ENCODE peak calls at places on chromosome 6, in four cellular contexts. U is CD4-positive, alpha-beta memory T cell; T is endodermal cell; W is lower lobe of right lung. B is an unnamed sample.
A peak's percentile ranks its signal among the peaks of the same experiment; 100 is the strongest.

GRCh38 chr6:65259080-65259479 is 447.9 kb downstream of the EYS start:
- DNase-seq in U (no peak), T (no peak), W (no peak), B (peak; percentile 69)

GRCh38 chr6:118678866-118679265 is 27.5 kb upstream of the CEP85L start:
- DNase-seq in U (no peak), W (no peak), T (no peak), B (peak; percentile 68)

GRCh38 chr6:164097557-164098398 is 683.3 kb downstream of the QKI start:
- DNase-seq in U (no peak), W (no peak), T (peak; percentile 71), B (peak; percentile 78)

GRCh38 chr6:160253714-160254113 is 4.9 kb downstream of the SLC22A2 start:
- DNase-seq in U (no peak), W (no peak), T (no peak), B (no peak)

GRCh38 chr6:48186746-48187145 is 75.7 kb upstream of the PTCHD4 start:
- DNase-seq in U (no peak), T (no peak), W (no peak), B (no peak)

GRCh38 chr6:145705561-145705960 is 29.8 kb downstream of the EPM2A start:
- DNase-seq in T (no peak), U (no peak), W (no peak), B (peak; percentile 39)

GRCh38 chr6:148997863-148998262 is 251.0 kb downstream of the UST start:
- DNase-seq in U (no peak), T (no peak), W (no peak), B (peak; percentile 81)

GRCh38 chr6:149233056-149233715 is 84.3 kb upstream of the TAB2 start:
- DNase-seq in U (peak; percentile 74), W (no peak), T (peak; percentile 69), B (peak; percentile 97)

GRCh38 chr6:140485740-140486467 is 1111.5 kb upstream of the CITED2 start:
- DNase-seq in W (peak; percentile 66), T (no peak), U (no peak), B (peak; percentile 92)

GRCh38 chr6:41705996-41706835 is 29.2 kb downstream of the TFEB start:
- DNase-seq in U (peak; percentile 31), T (peak; percentile 92), W (peak; percentile 86), B (peak; percentile 65)

GRCh38 chr6:12324741-12325140 is 34.6 kb downstream of the EDN1 start:
- DNase-seq in T (peak; percentile 78), W (no peak), U (no peak), B (no peak)

GRCh38 chr6:145829950-145830349 is 15.4 kb upstream of the FBXO30 start:
- DNase-seq in T (no peak), U (no peak), W (no peak), B (no peak)

GRCh38 chr6:5818959-5819358 is 187.8 kb downstream of the NRN1 start:
- DNase-seq in W (no peak), T (no peak), U (no peak), B (no peak)

GRCh38 chr6:30169658-30170614 is 6.6 kb downstream of the TRIM15 start:
- DNase-seq in U (peak; percentile 34), W (no peak), T (no peak), B (peak; percentile 53)

GRCh38 chr6:121430514-121431460 is 4.7 kb upstream of the GJA1 start:
- DNase-seq in U (no peak), T (no peak), W (no peak), B (peak; percentile 68)

GRCh38 chr6:74657033-74657432 is 548.8 kb downstream of the COL12A1 start:
- DNase-seq in U (no peak), W (no peak), T (no peak), B (peak; percentile 14)

GRCh38 chr6:6328451-6328850 is 8.0 kb upstream of the F13A1 start:
- DNase-seq in U (no peak), T (no peak), W (no peak), B (no peak)

GRCh38 chr6:119351005-119351394 is 1.4 kb upstream of the MAN1A1 start:
- DNase-seq in T (no peak), U (no peak), W (no peak), B (peak; percentile 74)

GRCh38 chr6:36340671-36341454 is 4.2 kb upstream of the BNIP5 start:
- DNase-seq in U (peak; percentile 59), W (peak; percentile 86), T (peak; percentile 91), B (peak; percentile 58)

GRCh38 chr6:35089935-35090505 is 51.1 kb downstream of the TCP11 start:
- DNase-seq in U (no peak), T (no peak), W (no peak), B (peak; percentile 91)

GRCh38 chr6:11008821-11009220 is 35.3 kb downstream of the ELOVL2 start:
- DNase-seq in W (no peak), T (no peak), U (no peak), B (peak; percentile 39)

GRCh38 chr6:25331085-25331685 is 52.0 kb downstream of the CARMIL1 start:
- DNase-seq in T (no peak), U (no peak), W (no peak), B (no peak)

GRCh38 chr6:80767808-80768207 is 661.3 kb downstream of the BCKDHB start:
- DNase-seq in T (no peak), W (no peak), U (no peak), B (peak; percentile 84)

GRCh38 chr6:140441256-140441655 is 1066.8 kb upstream of the CITED2 start:
- DNase-seq in W (peak; percentile 46), T (peak; percentile 85), U (no peak), B (peak; percentile 55)

GRCh38 chr6:257774-258173 is 34.5 kb upstream of the DUSP22 start:
- DNase-seq in T (no peak), U (no peak), W (no peak), B (no peak)

GRCh38 chr6:38638941-38639497 is 710 bp downstream of the BTBD9 start:
- DNase-seq in W (no peak), T (no peak), U (peak; percentile 80), B (peak; percentile 41)

GRCh38 chr6:93293399-93294271 is 125.7 kb downstream of the EPHA7 start:
- DNase-seq in T (no peak), U (no peak), W (no peak), B (no peak)

GRCh38 chr6:71979911-71980310 is 93.6 kb downstream of the RIMS1 start:
- DNase-seq in U (no peak), W (no peak), T (no peak), B (no peak)

GRCh38 chr6:105680131-105680530 is 277.2 kb upstream of the PREP start:
- DNase-seq in T (no peak), U (no peak), W (no peak), B (no peak)

GRCh38 chr6:167351656-167352354 is 26.9 kb downstream of the TTLL2 start:
- DNase-seq in W (no peak), T (no peak), U (no peak), B (no peak)

GRCh38 chr6:36241728-36242127 is 28.1 kb upstream of the PNPLA1 start:
- DNase-seq in T (peak; percentile 34), U (no peak), W (no peak), B (no peak)

GRCh38 chr6:116221067-116221466 is 32.8 kb downstream of the TSPYL4 start:
- DNase-seq in W (no peak), T (no peak), U (no peak), B (no peak)

GRCh38 chr6:135411849-135412248 is 85.7 kb downstream of the AHI1 start:
- DNase-seq in T (no peak), W (no peak), U (no peak), B (no peak)

GRCh38 chr6:118202517-118202916 is 295.5 kb downstream of the SLC35F1 start:
- DNase-seq in U (no peak), W (no peak), T (no peak), B (no peak)

GRCh38 chr6:19757036-19757435 is 80.1 kb upstream of the ID4 start:
- DNase-seq in U (no peak), W (no peak), T (no peak), B (peak; percentile 17)

GRCh38 chr6:93584280-93584679 is 164.9 kb upstream of the EPHA7 start:
- DNase-seq in U (no peak), T (no peak), W (no peak), B (no peak)

GRCh38 chr6:146544783-146545182 is 1.1 kb downstream of the RAB32 start:
- DNase-seq in W (no peak), T (peak; percentile 48), U (no peak), B (no peak)

GRCh38 chr6:2611092-2611491 is 139.6 kb downstream of the MYLK4 start:
- DNase-seq in T (no peak), U (no peak), W (no peak), B (peak; percentile 33)

GRCh38 chr6:13762648-13763441 is 51.2 kb upstream of the RANBP9 start:
- DNase-seq in U (peak; percentile 24), T (no peak), W (no peak), B (peak; percentile 93)

GRCh38 chr6:7468382-7469081 is 72.9 kb upstream of the DSP start:
- DNase-seq in W (no peak), U (no peak), T (no peak), B (peak; percentile 40)
- H3K4me3 ChIP-seq in W (peak overlapping the region; percentile 13), U (no peak overlapping the region), T (no peak overlapping the region), B (peak overlapping the region; percentile 24)

GRCh38 chr6:123276439-123277045 is 280.5 kb downstream of the CLVS2 start:
- DNase-seq in U (no peak), T (peak; percentile 77), W (no peak), B (peak; percentile 10)
- H3K4me3 ChIP-seq in U (no peak overlapping the region), T (no peak overlapping the region), W (no peak overlapping the region), B (no peak overlapping the region)

GRCh38 chr6:42959917-42960242 is 674 bp upstream of the GNMT start:
- DNase-seq in W (no peak), U (no peak), T (no peak), B (no peak)
- H3K4me3 ChIP-seq in W (peak overlapping the region; percentile 62), U (no peak overlapping the region), T (peak overlapping the region; percentile 83), B (peak overlapping the region; percentile 42)

DNA sequence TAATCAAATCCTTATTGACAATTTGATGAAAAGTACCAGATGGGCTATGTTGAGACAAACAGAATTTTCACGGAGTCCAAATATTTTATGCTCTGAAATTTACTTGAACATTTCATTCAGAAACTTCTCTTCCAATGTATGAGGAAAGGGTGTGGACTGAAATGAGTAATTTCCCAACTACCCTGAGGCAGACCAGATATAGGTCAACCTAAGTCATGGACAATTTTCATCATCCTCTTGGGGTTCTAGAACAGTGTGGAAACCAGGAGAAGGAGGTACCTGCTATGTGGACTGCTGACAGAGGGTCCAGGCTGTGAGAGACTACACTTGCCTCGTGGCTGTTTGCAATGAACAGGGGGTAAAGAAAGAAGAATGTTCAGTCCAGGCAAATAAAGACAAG is 323.0 kb downstream of the ESR1 start:
- DNase-seq in U (no peak), T (no peak), W (no peak), B (no peak)
- H3K4me3 ChIP-seq in U (no peak overlapping the region), T (no peak overlapping the region), W (peak overlapping the region; percentile 48), B (no peak overlapping the region)

GRCh38 chr6:127120787-127121636 is 2.5 kb downstream of the RSPO3 start:
- DNase-seq in U (peak; percentile 24), T (peak; percentile 96), W (peak; percentile 79), B (peak; percentile 84)
- H3K4me3 ChIP-seq in U (no peak overlapping the region), T (peak overlapping the region; percentile 80), W (peak overlapping the region; percentile 59), B (peak overlapping the region; percentile 47)

B was measured in astrocyte of the spinal cord.